ENCODE peak calls at places on chromosome 17, in six cellular contexts. J, B, E, Y, U and D are unnamed samples.

GRCh38 chr17:8914554-8914953 is 47.1 kb upstream of the PIK3R6 start:
- DNase-seq in U (no peak), B (no peak), Y (no peak), J (no peak), E (no peak), D (no peak)

GRCh38 chr17:75664099-75664549 is 2.8 kb downstream of the RECQL5 start:
- DNase-seq in B (no peak), E (peak), J (no peak), Y (no peak), U (no peak), D (no peak)

GRCh38 chr17:63798572-63799113 is 24.7 kb downstream of the DDX42 start:
- DNase-seq in E (no peak), J (no peak), B (no peak), U (no peak), Y (no peak), D (peak)

GRCh38 chr17:78343433-78344201 is 16.3 kb downstream of the SOCS3 start:
- DNase-seq in Y (no peak), U (no peak), J (no peak), B (no peak), E (no peak), D (no peak)

GRCh38 chr17:75110307-75110937 is 653 bp downstream of the ARMC7 start:
- DNase-seq in B (no peak), J (no peak), Y (no peak), U (no peak), E (no peak), D (no peak)

GRCh38 chr17:56756536-56756935 is 77.2 kb downstream of the C17orf67 start:
- DNase-seq in B (no peak), E (no peak), U (no peak), J (peak), Y (peak), D (no peak)

GRCh38 chr17:1995321-1996242 is 29.6 kb downstream of the RTN4RL1 start:
- DNase-seq in Y (peak), J (no peak), U (no peak), E (no peak), B (no peak), D (no peak)

GRCh38 chr17:43570518-43570928 is 24.4 kb upstream of the ETV4 start:
- DNase-seq in Y (no peak), E (no peak), J (no peak), B (no peak), U (no peak), D (no peak)

GRCh38 chr17:33595783-33596182 is 302.7 kb upstream of the ASIC2 start:
- DNase-seq in B (no peak), U (no peak), Y (no peak), J (no peak), E (no peak), D (no peak)

GRCh38 chr17:6458416-6458950 is 14.2 kb downstream of the PIMREG start:
- DNase-seq in J (no peak), E (no peak), U (no peak), Y (no peak), B (no peak), D (no peak)

GRCh38 chr17:74842599-74843351 is 16.9 kb downstream of the GRIN2C start:
- DNase-seq in Y (peak), U (peak), J (peak), B (peak), E (no peak), D (no peak)

GRCh38 chr17:7060165-7060890 is 16.4 kb upstream of the SLC16A11 start:
- DNase-seq in B (peak), Y (peak), J (peak), E (no peak), U (peak), D (no peak)

GRCh38 chr17:4364622-4365041 is 1.8 kb downstream of the UBE2G1 start:
- DNase-seq in Y (no peak), J (no peak), U (no peak), B (no peak), E (no peak), D (no peak)

GRCh38 chr17:31525801-31526549 is 134.5 kb downstream of the RAB11FIP4 start:
- DNase-seq in U (peak), Y (peak), E (no peak), B (no peak), J (peak), D (no peak)

GRCh38 chr17:78532922-78533640 is 44.1 kb downstream of the DNAH17 start:
- DNase-seq in J (peak), U (no peak), E (no peak), Y (no peak), B (peak), D (no peak)

GRCh38 chr17:12737740-12738469 is 51.4 kb upstream of the ARHGAP44 start:
- DNase-seq in U (no peak), Y (no peak), E (no peak), B (no peak), J (no peak), D (no peak)

GRCh38 chr17:21017256-21017655 is 25.6 kb downstream of the USP22 start:
- DNase-seq in J (no peak), Y (no peak), E (no peak), B (no peak), U (no peak), D (no peak)

GRCh38 chr17:52157603-52158449 is 688 bp downstream of the CA10 start:
- DNase-seq in J (no peak), Y (no peak), E (no peak), U (no peak), B (no peak), D (peak)

GRCh38 chr17:21502301-21502700 is 126.1 kb downstream of the KCNJ12 start:
- DNase-seq in U (no peak), B (no peak), J (no peak), Y (no peak), E (no peak), D (no peak)

GRCh38 chr17:77210946-77211541 is 70.3 kb downstream of the SEC14L1 start:
- DNase-seq in Y (no peak), J (no peak), U (no peak), B (no peak), E (no peak), D (no peak)

GRCh38 chr17:2214887-2215615 is 88.5 kb downstream of the SMG6 start:
- DNase-seq in U (no peak), E (no peak), J (no peak), B (no peak), Y (no peak), D (no peak)

DNA sequence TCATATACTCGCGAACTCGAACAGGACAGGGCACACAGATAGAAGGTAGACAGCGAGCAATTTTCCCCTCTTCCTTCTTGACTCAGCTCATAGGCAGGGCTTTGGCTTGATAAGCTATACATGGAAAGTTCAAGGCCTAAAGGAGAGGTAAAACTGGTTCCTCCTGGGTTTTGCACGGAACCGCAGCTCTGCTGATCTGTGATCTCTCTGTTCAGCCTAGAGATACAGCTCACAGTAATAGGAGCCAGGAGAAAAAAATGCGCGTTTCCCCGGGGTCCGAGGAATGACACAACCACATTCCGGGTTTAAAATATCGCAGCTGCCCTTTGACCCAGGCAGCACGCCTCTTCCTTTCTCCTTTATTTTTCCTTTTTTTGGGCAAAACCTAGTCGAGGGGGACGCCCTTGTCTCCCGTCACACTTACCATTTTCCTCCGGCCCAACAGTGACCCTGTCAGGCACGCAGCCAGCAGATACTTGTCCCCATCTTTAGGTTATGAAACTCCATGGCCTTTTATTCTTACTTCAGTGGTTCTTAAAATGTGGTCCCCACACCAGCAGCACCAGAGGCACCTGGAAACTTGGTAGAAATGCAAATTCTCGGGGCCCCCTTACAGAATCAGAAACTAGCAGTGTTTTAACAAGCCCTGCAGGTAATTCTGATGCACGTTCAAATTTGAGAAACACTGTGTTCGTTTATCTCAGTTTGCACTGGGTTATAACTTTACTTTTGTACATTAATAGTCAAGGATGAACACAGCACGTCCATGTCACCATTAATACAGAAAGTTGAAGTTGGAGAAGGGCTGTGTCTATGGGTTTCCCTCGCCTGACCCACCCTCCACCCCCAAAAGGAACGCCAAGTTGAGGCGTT is 1.5 kb upstream of the LASP1 start:
- DNase-seq in E (peak), J (peak), U (peak), Y (peak), B (no peak), D (no peak)
- TF ChIP-seq RAD21 in E (no peak), J (no peak), U (no peak), Y (no peak), B (no peak), D (no peak)

GRCh38 chr17:48624544-48625501 is 1.3 kb downstream of the HOXB9 start:
- DNase-seq in Y (no peak), B (no peak), E (no peak), J (peak), U (peak), D (no peak)
- TF ChIP-seq MAX in Y (no peak), B (peak), E (no peak), J (peak), U (no peak), D (no peak)

GRCh38 chr17:38824899-38825761 is at the start of gene CWC25:
- DNase-seq in J (peak), U (peak), B (peak), E (peak), Y (peak), D (peak)
- TF ChIP-seq POLR2A in J (peak), U (peak), B (peak), E (peak), Y (peak), D (peak)

DNA sequence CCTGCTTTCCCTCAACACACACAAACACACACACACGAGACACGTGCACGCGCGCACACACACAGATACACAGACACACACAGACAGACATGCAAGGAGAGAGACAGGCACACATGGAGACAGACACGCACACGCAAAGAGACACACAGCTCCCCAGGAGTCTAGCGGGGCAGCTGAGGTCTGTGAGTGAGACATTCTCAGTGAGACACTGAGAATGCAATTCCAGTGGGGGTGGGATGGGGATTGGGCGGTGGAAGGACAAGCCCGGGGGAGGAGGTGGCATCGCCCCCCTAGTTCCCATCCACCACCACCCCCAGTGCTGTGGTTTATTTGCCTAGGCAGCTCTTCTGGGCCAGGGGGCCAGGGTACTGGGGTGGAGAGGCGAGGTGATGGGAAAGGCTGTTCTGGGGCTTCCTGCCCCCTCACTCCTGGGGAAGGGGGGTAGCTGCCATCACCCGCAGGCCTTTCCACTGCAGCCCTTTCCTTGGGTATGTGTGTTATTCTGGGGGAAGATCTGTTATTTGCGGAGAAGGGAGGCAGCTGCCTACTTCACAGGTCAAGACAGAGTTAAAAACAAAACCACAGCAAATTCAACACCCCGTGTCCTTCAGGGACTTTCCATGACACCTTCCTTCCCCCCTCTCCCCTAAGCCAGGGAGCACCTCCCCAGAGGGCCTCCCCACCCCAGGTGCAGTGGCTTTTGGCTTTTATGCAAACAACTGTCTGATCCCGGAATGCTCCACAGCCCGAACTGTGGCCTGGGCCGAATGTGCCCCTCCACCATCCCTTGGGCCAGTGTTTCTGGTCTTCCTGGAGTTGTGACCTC is 18.0 kb downstream of the GRB7 start:
- DNase-seq in Y (peak), J (no peak), U (no peak), B (no peak), E (peak), D (no peak)
- TF ChIP-seq RAD21 in Y (no peak), J (no peak), U (no peak), B (no peak), E (no peak), D (no peak)

GRCh38 chr17:17650959-17651358 is 30.3 kb upstream of the RAI1 start:
- DNase-seq in Y (no peak), J (no peak), E (no peak), B (no peak), U (no peak), D (no peak)

GRCh38 chr17:17647521-17648178 is 33.6 kb upstream of the RAI1 start:
- DNase-seq in Y (no peak), E (no peak), B (no peak), J (no peak), U (no peak), D (no peak)

GRCh38 chr17:17645961-17646360 is 35.3 kb upstream of the RAI1 start:
- DNase-seq in B (no peak), E (no peak), Y (no peak), J (no peak), U (no peak), D (no peak)

DNA sequence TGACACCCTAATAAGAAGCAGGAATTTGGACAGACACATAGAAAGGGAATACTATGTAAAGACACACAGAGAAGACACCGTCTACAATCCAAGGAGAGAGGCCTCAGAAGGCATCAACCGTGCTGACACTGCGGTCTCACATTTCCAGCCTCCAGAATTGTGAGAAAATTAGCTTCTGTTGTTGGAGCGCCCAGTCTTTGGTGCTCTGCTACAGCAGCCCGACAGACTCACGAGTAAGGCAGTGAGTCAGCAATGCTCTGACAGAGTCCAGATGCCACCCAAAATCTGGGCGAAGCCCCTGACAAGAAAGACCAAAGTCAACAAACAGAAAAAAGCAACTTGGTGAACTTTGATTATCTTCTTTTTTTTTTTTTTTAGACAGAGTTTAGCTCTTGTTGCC is 32.5 kb upstream of the RAI1 start:
- DNase-seq in E (no peak), B (no peak), Y (no peak), J (no peak), U (no peak), D (no peak)
- TF ChIP-seq MAX in E (no peak), B (no peak), Y (no peak), J (no peak), U (no peak), D (no peak)